ENCODE peak calls at places on chromosomes 4 and X, in eight cellular contexts. P, R, D, K, Q, V, A and L are unnamed samples. For H3K27me3, the result is how much of the 10 kb centered on the place peaks cover.

GRCh38 chr4:89056953-89057398 is at the start of gene FAM13A:
- DNase-seq in V (peak), P (peak), Q (peak), A (peak), K (peak), D (no peak), R (peak), L (no peak)

GRCh38 chr4:68175562-68176155 is 46.0 kb upstream of the TMPRSS11F start:
- DNase-seq in Q (peak), A (peak), V (no peak), K (peak), P (no peak), D (no peak), R (peak), L (peak)

GRCh38 chr4:152293527-152293926 is 242.4 kb downstream of the FBXW7 start:
- DNase-seq in V (no peak), D (no peak), R (no peak), A (no peak), P (no peak), Q (no peak), K (no peak), L (no peak)

GRCh38 chr4:141497627-141498026 is 138.8 kb upstream of the IL15 start:
- DNase-seq in Q (no peak), P (no peak), K (no peak), D (no peak), R (no peak), A (no peak), V (no peak), L (no peak)

GRCh38 chrX:53262918-53263394 is 18.4 kb downstream of the IQSEC2 start:
- DNase-seq in R (no peak), Q (no peak), D (no peak), A (peak), K (peak), V (no peak), P (no peak), L (no peak)

GRCh38 chr4:184929476-184929875 is 88.8 kb upstream of the HELT start:
- DNase-seq in P (no peak), R (no peak), V (no peak), K (no peak), Q (no peak), A (no peak), D (no peak), L (no peak)

GRCh38 chrX:31268359-31268758 is 196.5 kb upstream of the FTHL17 start:
- DNase-seq in V (no peak), P (no peak), Q (no peak), R (peak), A (peak), K (no peak), D (no peak), L (no peak)

GRCh38 chrX:34655496-34656258 is 1.4 kb downstream of the TMEM47 start:
- DNase-seq in A (no peak), R (peak), V (no peak), P (no peak), D (no peak), K (peak), Q (no peak), L (no peak)

GRCh38 chrX:29233592-29234179 is 646.4 kb downstream of the IL1RAPL1 start:
- DNase-seq in P (no peak), V (no peak), K (no peak), A (no peak), Q (no peak), R (no peak), D (no peak), L (no peak)

GRCh38 chrX:118182050-118182449 is 65.4 kb upstream of the KLHL13 start:
- DNase-seq in P (no peak), V (no peak), Q (no peak), D (no peak), R (no peak), A (peak), K (peak), L (no peak)

GRCh38 chr4:69748176-69748575 is 12.2 kb downstream of the SULT1B1 start:
- DNase-seq in V (no peak), D (no peak), R (no peak), K (peak), P (no peak), A (no peak), Q (no peak), L (no peak)

GRCh38 chr4:38461342-38461741 is 202.7 kb upstream of the KLF3 start:
- DNase-seq in K (peak), R (no peak), Q (no peak), P (no peak), D (no peak), V (no peak), A (no peak), L (no peak)

GRCh38 chr4:42654606-42655005 is 2.3 kb downstream of the ATP8A1 start:
- DNase-seq in R (no peak), K (peak), D (no peak), A (peak), V (peak), Q (peak), P (no peak), L (no peak)

GRCh38 chr4:86013623-86014022 is 346.2 kb downstream of the MAPK10 start:
- DNase-seq in V (no peak), A (peak), P (no peak), K (peak), R (no peak), D (no peak), Q (no peak), L (no peak)

GRCh38 chr4:72896515-72896914 is 173.0 kb downstream of the COX18 start:
- DNase-seq in R (no peak), D (no peak), Q (peak), V (peak), P (no peak), K (peak), A (peak), L (no peak)

DNA sequence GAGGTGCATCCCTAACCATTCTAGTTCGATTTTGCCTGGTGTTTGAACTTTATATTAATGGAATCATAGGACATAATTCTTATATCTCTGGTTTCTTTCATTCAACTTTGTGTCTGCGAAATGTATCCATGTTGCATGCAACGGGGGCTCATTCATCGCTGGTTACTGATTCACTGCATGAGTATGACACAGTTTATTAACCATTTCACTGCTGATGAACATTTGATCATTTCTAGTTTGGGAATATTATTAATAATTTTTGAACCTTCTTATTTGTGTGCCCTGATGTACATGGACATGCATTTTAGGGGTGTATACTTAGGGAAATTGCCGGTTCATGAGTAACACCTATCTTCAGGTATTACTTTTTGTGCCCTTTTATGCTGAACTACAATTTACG is 5.1 kb upstream of the TMEM271 start:
- DNase-seq in A (no peak), K (no peak), R (no peak), Q (no peak), D (no peak), V (no peak), P (no peak), L (no peak)
- H3K27me3 ChIP-seq in A (under half), K (under half), R (half or more), Q (under half), D (under half), V (under half), P (under half), L (under half)

GRCh38 chr4:82567444-82567843 is 5.7 kb upstream of the TMEM150C start:
- DNase-seq in V (no peak), Q (no peak), R (no peak), K (no peak), P (no peak), D (no peak), A (no peak), L (no peak)
- H3K27me3 ChIP-seq in V (under half), Q (under half), R (under half), K (under half), P (under half), D (under half), A (under half), L (under half)

DNA sequence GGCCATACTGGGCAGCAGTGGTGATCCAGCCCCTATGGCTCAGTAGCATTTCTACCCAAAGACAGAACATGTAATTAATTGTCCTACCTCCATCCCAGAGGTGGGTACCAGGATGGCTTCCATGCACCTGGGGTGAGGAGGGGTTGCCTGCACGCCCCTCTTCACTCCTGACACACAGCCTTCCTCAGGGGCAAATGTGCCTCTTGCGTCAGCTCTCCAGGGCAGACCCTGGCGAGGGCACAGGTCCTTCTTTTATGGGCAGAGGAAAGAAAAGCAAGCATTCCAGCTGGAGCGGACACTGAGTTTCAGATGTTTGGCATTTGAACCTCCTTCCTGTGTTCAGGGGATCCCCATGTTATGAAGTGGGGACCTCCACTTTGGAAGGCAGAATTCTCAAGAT is 95.6 kb downstream of the PHKA2 start:
- DNase-seq in A (no peak), R (no peak), D (no peak), P (no peak), Q (no peak), V (no peak), K (no peak), L (no peak)
- H3K27me3 ChIP-seq in A (under half), R (under half), D (under half), P (under half), Q (under half), V (under half), K (under half), L (under half)

DNA sequence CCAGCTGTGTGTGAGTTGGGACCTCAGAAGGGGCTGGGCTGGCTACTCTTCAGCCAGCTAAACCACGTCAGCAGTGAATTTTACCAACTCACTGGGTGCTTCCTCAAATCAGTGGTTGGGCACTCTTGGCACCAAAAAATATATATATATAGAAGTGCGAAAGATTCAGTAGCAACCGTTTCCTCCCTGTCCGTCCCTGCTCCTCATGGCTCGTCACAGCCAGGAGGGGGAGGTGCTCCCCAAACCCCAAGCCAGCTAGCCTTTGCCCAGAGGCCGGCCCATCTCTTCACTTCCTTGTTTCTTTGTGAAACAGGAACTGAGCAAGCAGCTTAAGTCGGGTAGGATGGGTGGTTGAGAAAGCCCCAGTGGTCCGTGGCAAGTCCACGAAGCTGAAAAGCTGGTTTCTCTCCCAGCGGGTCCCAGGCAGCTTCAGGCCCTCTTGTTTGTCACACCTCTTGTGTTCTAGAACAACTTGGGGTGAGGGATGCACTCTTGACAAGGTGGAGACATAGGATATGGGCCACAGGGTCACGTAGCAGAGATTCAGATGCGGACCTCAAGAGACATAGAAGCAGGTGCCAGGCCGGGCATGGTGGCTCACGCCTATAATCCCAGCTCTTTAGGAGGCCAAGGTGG is 6.8 kb upstream of the SASH3 start:
- DNase-seq in K (no peak), P (peak), A (no peak), D (peak), V (no peak), Q (peak), R (no peak), L (no peak)
- H3K27me3 ChIP-seq in K (under half), P (under half), A (under half), D (under half), V (under half), Q (under half), R (under half), L (under half)

GRCh38 chrX:104430720-104431119 is 135.3 kb upstream of the IL1RAPL2 start:
- DNase-seq in Q (no peak), K (no peak), A (no peak), R (no peak), P (no peak), V (no peak), D (no peak), L (no peak)
- H3K27me3 ChIP-seq in Q (under half), K (under half), A (under half), R (under half), P (under half), V (under half), D (under half), L (under half)

DNA sequence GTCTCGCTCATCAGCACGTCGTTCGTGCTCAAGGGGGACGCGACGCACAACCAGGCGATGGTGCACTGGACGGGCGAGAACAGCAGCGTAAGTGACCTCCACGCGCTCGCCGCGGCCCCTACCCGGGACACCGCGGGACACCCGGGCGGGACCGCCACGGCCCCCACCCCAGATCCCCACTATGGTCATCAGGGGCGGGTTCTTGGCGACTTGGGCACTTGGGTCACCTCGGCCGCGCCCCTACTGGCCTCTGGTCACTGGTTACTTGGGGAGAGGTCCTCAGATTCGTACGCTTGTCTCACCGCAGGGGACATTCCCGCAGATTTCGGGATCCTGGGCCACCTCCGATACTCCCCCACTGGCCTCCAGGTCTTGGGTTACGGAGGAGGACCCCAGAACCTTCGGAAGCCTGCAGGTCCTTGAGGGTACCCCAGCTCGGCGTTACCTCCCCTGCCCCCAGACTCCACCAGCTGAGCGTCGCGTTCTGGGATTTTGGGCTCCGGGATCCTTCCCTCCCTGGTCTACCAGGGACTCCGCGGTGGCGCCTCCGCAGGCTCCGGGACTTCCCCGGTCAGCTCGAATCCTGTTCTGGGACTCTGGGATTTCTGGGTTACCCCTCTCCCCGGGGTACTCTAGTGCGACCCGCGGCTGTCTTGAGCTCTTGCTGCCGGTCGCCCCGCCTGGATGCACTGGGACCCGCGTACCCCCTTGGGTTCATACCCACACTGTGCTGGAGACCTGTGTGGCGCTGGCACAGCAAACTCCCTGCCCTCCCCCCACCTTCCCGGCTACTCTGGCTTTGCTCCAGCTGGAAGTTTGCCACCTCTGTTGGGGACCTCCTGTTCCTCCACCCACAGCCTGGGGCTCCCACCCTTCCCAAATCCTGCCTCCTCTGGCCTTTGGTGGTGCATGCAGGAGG is 961 bp downstream of the SORCS2 start:
- DNase-seq in D (no peak), V (no peak), Q (no peak), P (peak), A (no peak), R (peak), K (no peak), L (no peak)
- H3K27me3 ChIP-seq in D (under half), V (under half), Q (under half), P (half or more), A (half or more), R (half or more), K (under half), L (under half)

GRCh38 chr4:1501754-1502500 is 95.7 kb upstream of the NKX1-1 start:
- DNase-seq in A (no peak), V (peak), D (no peak), R (no peak), K (no peak), P (peak), Q (no peak), L (no peak)
- H3K27me3 ChIP-seq in A (under half), V (under half), D (under half), R (under half), K (under half), P (half or more), Q (under half), L (under half)

GRCh38 chrX:43627669-43628068 is 28.4 kb upstream of the MAOA start:
- DNase-seq in K (no peak), R (no peak), A (no peak), D (no peak), V (no peak), Q (no peak), P (no peak), L (no peak)
- H3K27me3 ChIP-seq in K (under half), R (under half), A (under half), D (under half), V (under half), Q (under half), P (under half), L (under half)

DNA sequence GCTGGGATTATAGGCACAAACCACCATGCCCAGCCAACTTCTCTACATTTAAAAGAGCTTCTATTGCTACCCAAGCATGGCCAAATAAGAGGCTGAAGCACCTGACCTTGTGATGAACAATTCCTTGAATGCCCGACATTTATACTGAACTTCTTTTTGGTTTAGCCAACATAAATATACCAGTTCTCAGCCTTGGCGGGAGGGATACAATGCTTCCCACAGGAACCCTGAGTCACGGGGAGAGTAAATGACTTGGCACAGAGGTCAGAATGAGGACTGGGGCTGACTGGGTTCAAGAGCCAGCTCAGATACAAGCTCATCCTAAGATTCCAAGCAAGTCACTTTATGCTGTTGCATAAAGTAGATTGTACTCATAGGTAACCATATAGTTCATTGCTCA is 6.1 kb downstream of the HOPX start:
- DNase-seq in P (no peak), R (no peak), D (no peak), V (no peak), Q (no peak), A (no peak), K (peak), L (no peak)
- H3K27me3 ChIP-seq in P (under half), R (under half), D (under half), V (under half), Q (under half), A (under half), K (under half), L (under half)

GRCh38 chr4:111126340-111126739 is 503.5 kb upstream of the PITX2 start:
- DNase-seq in R (no peak), V (no peak), A (no peak), K (no peak), Q (no peak), P (no peak), D (no peak), L (no peak)
- H3K27me3 ChIP-seq in R (under half), V (under half), A (under half), K (under half), Q (under half), P (under half), D (under half), L (under half)